ENCODE peak calls at places on chromosomes 1 and 21, in ten cellular contexts. E is suprapubic skin; S is SK-N-MC; T is RPMI8226; G is iPS-NIHi11; N is effector memory CD8-positive, alpha-beta T cell; P is brain pericyte; H is activated T-helper 1 cell treated with anti-CD3 and anti-CD28 coated beads, Interleukin-2, amount 50 U/mL, for 16 hours; C is T-helper 2 cell; W is stimulated activated CD8-positive, alpha-beta memory T cell treated with anti-CD3 and anti-CD28 coated beads, Interleukin-2, amount 100 ng/mL, for 1 hour. U is an unnamed sample.
A peak's percentile ranks its signal among the peaks of the same experiment; 100 is the strongest.

GRCh38 chr1:202857136-202857610 is 31.8 kb downstream of the RABIF start:
- DNase-seq in E (no peak), S (no peak), T (no peak), C (no peak), G (no peak), W (no peak), H (no peak), P (no peak), N (no peak), U (no peak)

GRCh38 chr1:222335586-222335985 is 212.3 kb downstream of the HHIPL2 start:
- DNase-seq in W (no peak), E (no peak), N (no peak), H (no peak), T (no peak), G (no peak), C (no peak), P (no peak), S (no peak), U (no peak)

GRCh38 chr1:59204001-59204400 is 92.9 kb upstream of the FGGY start:
- DNase-seq in W (no peak), P (no peak), S (no peak), E (no peak), H (no peak), C (no peak), G (no peak), N (no peak), T (no peak), U (no peak)

GRCh38 chr1:76048194-76048593 is 26.4 kb upstream of the ST6GALNAC3 start:
- DNase-seq in W (no peak), N (no peak), C (no peak), H (no peak), T (no peak), P (no peak), E (no peak), G (no peak), S (no peak), U (no peak)

GRCh38 chr1:167776151-167776550 is 54.4 kb downstream of the MPZL1 start:
- DNase-seq in N (no peak), G (no peak), E (no peak), C (no peak), W (no peak), S (peak; percentile 62), T (no peak), H (no peak), P (no peak), U (no peak)

GRCh38 chr1:87712261-87712674 is 383.6 kb downstream of the LMO4 start:
- DNase-seq in P (no peak), H (no peak), C (no peak), N (no peak), S (no peak), T (no peak), E (no peak), G (no peak), W (no peak), U (no peak)

GRCh38 chr1:109107785-109108184 is 6.1 kb upstream of the ELAPOR1 start:
- DNase-seq in G (no peak), P (no peak), W (no peak), C (no peak), N (no peak), S (no peak), T (no peak), H (no peak), E (no peak), U (no peak)

GRCh38 chr1:72119491-72119890 is 162.8 kb downstream of the NEGR1 start:
- DNase-seq in T (no peak), W (no peak), G (no peak), C (no peak), N (no peak), P (no peak), E (no peak), S (no peak), H (no peak), U (no peak)

GRCh38 chr1:33433509-33434362 is 2.8 kb upstream of the PHC2 start:
- DNase-seq in N (no peak), S (peak; percentile 83), T (no peak), E (peak; percentile 84), G (no peak), C (no peak), P (peak; percentile 91), H (no peak), W (no peak), U (no peak)

GRCh38 chr21:15831497-15831896 is 101.7 kb downstream of the USP25 start:
- DNase-seq in S (no peak), H (no peak), E (no peak), P (no peak), G (no peak), N (no peak), C (no peak), T (no peak), W (no peak), U (no peak)

GRCh38 chr21:42048870-42049577 is 22.1 kb upstream of the UMODL1 start:
- DNase-seq in H (no peak), N (no peak), P (no peak), W (no peak), T (no peak), E (no peak), G (no peak), C (no peak), S (no peak), U (no peak)

GRCh38 chr1:208010487-208011079 is 99.7 kb upstream of the CD34 start:
- DNase-seq in G (no peak), P (no peak), S (no peak), C (no peak), E (no peak), T (no peak), H (no peak), W (no peak), N (no peak), U (no peak)

U was measured in coronary artery.